ENCODE peak calls at places on chromosomes 4 and X, in six cellular contexts. H is progenitor cell of endocrine pancreas; R is astrocyte of the spinal cord; E is D341Med; W is stimulated activated naive CD8-positive, alpha-beta T cell treated with anti-CD3 and anti-CD28 coated beads, Interleukin-15, Interleukin-2, amounts not matched to agents 100 U/mL and 50 U/mL, for 24 hours; L is cardiac muscle cell. F is an unnamed sample.

GRCh38 chr4:95289028-95289634 is 259.6 kb downstream of the UNC5C start:
- DNase-seq in H (no peak), R (peak), E (no peak), W (no peak), L (peak), F (peak)

GRCh38 chr4:15848191-15848842 is 70.2 kb downstream of the CD38 start:
- DNase-seq in H (no peak), R (peak), E (no peak), W (no peak), L (no peak), F (no peak)

GRCh38 chr4:10762541-10762940 is 78.0 kb upstream of the CLNK start:
- DNase-seq in H (no peak), R (peak), E (no peak), W (no peak), L (peak), F (peak)

GRCh38 chr4:38529189-38530115 is 134.5 kb upstream of the KLF3 start:
- DNase-seq in H (no peak), R (no peak), E (no peak), W (peak), L (no peak), F (peak)

GRCh38 chr4:169080970-169081369 is 70.9 kb upstream of the CBR4 start:
- DNase-seq in H (no peak), R (peak), E (no peak), W (no peak), L (peak), F (peak)

GRCh38 chr4:119570401-119570800 is 58.2 kb downstream of the PDE5A start:
- DNase-seq in H (no peak), R (peak), E (no peak), W (no peak), L (no peak), F (no peak)

GRCh38 chrX:9899640-9900075 is 67.5 kb upstream of the CLDN34 start:
- DNase-seq in H (no peak), R (peak), E (no peak), W (no peak), L (peak), F (no peak)

GRCh38 chr4:143375326-143376073 is 38.8 kb downstream of the GAB1 start:
- DNase-seq in H (no peak), R (no peak), E (peak), W (no peak), L (no peak), F (peak)

GRCh38 chr4:40432504-40432903 is 97.4 kb downstream of the CHRNA9 start:
- DNase-seq in H (no peak), R (no peak), E (no peak), W (no peak), L (no peak), F (no peak)

GRCh38 chr4:176610594-176610993 is 182.1 kb downstream of the VEGFC start:
- DNase-seq in H (no peak), R (no peak), E (no peak), W (no peak), L (no peak), F (no peak)

GRCh38 chrX:104854188-104854587 is 288.2 kb downstream of the IL1RAPL2 start:
- DNase-seq in H (no peak), R (peak), E (no peak), W (no peak), L (no peak), F (no peak)

GRCh38 chr4:138910201-138910913 is 105.2 kb upstream of the NOCT start:
- DNase-seq in H (no peak), R (peak), E (no peak), W (no peak), L (peak), F (peak)

GRCh38 chr4:189088783-189089182 is 851.9 kb upstream of the FRG1 start:
- DNase-seq in H (no peak), R (no peak), E (no peak), W (no peak), L (no peak), F (no peak)

GRCh38 chr4:87053802-87054767 is 119.3 kb downstream of the AFF1 start:
- DNase-seq in H (no peak), R (no peak), E (peak), W (no peak), L (no peak), F (no peak)

GRCh38 chrX:103818844-103819243 is 13.2 kb downstream of the RAB9B start:
- DNase-seq in H (no peak), R (no peak), E (no peak), W (no peak), L (peak), F (no peak)

GRCh38 chr4:122500852-122501501 is 44.5 kb upstream of the IL2 start:
- DNase-seq in H (no peak), R (peak), E (no peak), W (no peak), L (peak), F (peak)

GRCh38 chr4:131258361-131258760 is 1890.7 kb upstream of the PCDH10 start:
- DNase-seq in H (no peak), R (no peak), E (no peak), W (no peak), L (no peak), F (no peak)

GRCh38 chr4:37780444-37781133 is 45.9 kb upstream of the PGM2 start:
- DNase-seq in H (no peak), R (peak), E (no peak), W (peak), L (peak), F (peak)

GRCh38 chr4:14827111-14827510 is 175.2 kb upstream of the CPEB2 start:
- DNase-seq in H (no peak), R (peak), E (no peak), W (no peak), L (peak), F (no peak)

GRCh38 chr4:155603360-155603891 is 63.2 kb upstream of the GUCY1A1 start:
- DNase-seq in H (no peak), R (no peak), E (no peak), W (no peak), L (no peak), F (no peak)

GRCh38 chr4:84497220-84497834 is 1.8 kb downstream of the NKX6-1 start:
- DNase-seq in H (no peak), R (peak), E (no peak), W (no peak), L (no peak), F (peak)

GRCh38 chrX:149516604-149517003 is 11.5 kb upstream of the IDS start:
- DNase-seq in H (no peak), R (no peak), E (no peak), W (no peak), L (no peak), F (no peak)

GRCh38 chr4:72629540-72629939 is 60.5 kb upstream of the ADAMTS3 start:
- DNase-seq in H (no peak), R (peak), E (no peak), W (no peak), L (peak), F (no peak)

GRCh38 chrX:44432641-44433040 is 89.2 kb upstream of the EFHC2 start:
- DNase-seq in H (no peak), R (no peak), E (no peak), W (no peak), L (peak), F (peak)

GRCh38 chr4:7638984-7639789 is 204.5 kb upstream of the PSAPL1 start:
- DNase-seq in H (no peak), R (no peak), E (no peak), W (no peak), L (no peak), F (no peak)

GRCh38 chr4:27084685-27085356 is 224.2 kb downstream of the STIM2 start:
- DNase-seq in H (peak), R (peak), E (peak), W (peak), L (peak), F (peak)

GRCh38 chrX:69050051-69050785 is 115.0 kb downstream of the PJA1 start:
- DNase-seq in H (no peak), R (no peak), E (no peak), W (no peak), L (no peak), F (no peak)

GRCh38 chr4:173257732-173258717 is 76.1 kb downstream of the HMGB2 start:
- DNase-seq in H (peak), R (peak), E (peak), W (peak), L (peak), F (peak)

GRCh38 chr4:174789666-174790065 is 39.4 kb downstream of the GLRA3 start:
- DNase-seq in H (no peak), R (no peak), E (no peak), W (no peak), L (no peak), F (no peak)

GRCh38 chrX:9912341-9912740 is 54.8 kb upstream of the CLDN34 start:
- DNase-seq in H (no peak), R (peak), E (no peak), W (no peak), L (peak), F (no peak)

GRCh38 chr4:85725727-85726170 is 250.8 kb downstream of the ARHGAP24 start:
- DNase-seq in H (no peak), R (no peak), E (no peak), W (no peak), L (peak), F (peak)

F was measured in dermis blood vessel endothelial cell.